ENCODE peak calls at places on chromosomes 12 and 14, in ten cellular contexts. H is effector memory CD4-positive, alpha-beta T cell; E is coronary artery; T is IMR-90; B is body of pancreas; N is lower leg skin; W is Ammon's horn; I is A549; M is activated gamma-delta T cell treated with anti-CD3 and anti-CD28 coated beads, Interleukin-2, amount 50 U/mL, for 16 hours; U is AG09309. R is an unnamed sample.

GRCh38 chr12:4203772-4204376 is 69.7 kb upstream of the CCND2 start:
- DNase-seq in I (no peak), H (no peak), M (no peak), N (no peak), B (no peak), T (no peak), U (no peak), E (no peak), W (no peak), R (no peak)

GRCh38 chr14:99267871-99268775 is 3.9 kb downstream of the BCL11B start:
- DNase-seq in W (no peak), M (no peak), T (no peak), N (no peak), U (no peak), H (no peak), I (no peak), E (no peak), B (no peak), R (no peak)

GRCh38 chr12:52082988-52083637 is 3.6 kb downstream of the SMIM41 start:
- DNase-seq in T (peak), N (no peak), I (peak), E (no peak), U (no peak), H (peak), M (peak), W (peak), B (peak), R (peak)

GRCh38 chr12:95385246-95385645 is 88.7 kb upstream of the METAP2 start:
- DNase-seq in I (no peak), M (no peak), N (no peak), T (peak), W (peak), H (no peak), U (peak), E (no peak), B (peak), R (no peak)

GRCh38 chr14:101503431-101504095 is 57.7 kb upstream of the DIO3 start:
- DNase-seq in B (no peak), M (no peak), U (no peak), H (no peak), T (no peak), N (no peak), I (no peak), E (peak), W (no peak), R (no peak)

GRCh38 chr12:79127268-79127895 is 262.8 kb downstream of the SYT1 start:
- DNase-seq in I (peak), M (no peak), U (peak), B (no peak), E (no peak), T (peak), N (no peak), W (peak), H (no peak), R (peak)

GRCh38 chr14:53517276-53517960 is 364.3 kb upstream of the DDHD1 start:
- DNase-seq in W (no peak), N (no peak), B (no peak), E (no peak), U (peak), M (no peak), H (no peak), T (peak), I (no peak), R (no peak)

GRCh38 chr14:72745991-72746980 is 147.6 kb downstream of the DPF3 start:
- DNase-seq in B (no peak), N (no peak), M (no peak), H (no peak), W (no peak), T (peak), E (no peak), I (no peak), U (peak), R (no peak)

GRCh38 chr12:66160704-66161103 is 9.1 kb downstream of the TMBIM4 start:
- DNase-seq in I (no peak), B (no peak), H (no peak), U (no peak), E (no peak), N (no peak), T (no peak), M (no peak), W (no peak), R (no peak)

GRCh38 chr14:101457936-101458535 is 103.3 kb upstream of the DIO3 start:
- DNase-seq in T (no peak), M (no peak), E (no peak), N (no peak), I (no peak), H (no peak), B (no peak), U (no peak), W (no peak), R (no peak)

GRCh38 chr14:54653764-54654469 is 87.0 kb downstream of the SAMD4A start:
- DNase-seq in H (no peak), M (no peak), T (peak), U (no peak), W (no peak), E (no peak), N (peak), I (peak), B (peak), R (peak)

GRCh38 chr14:34310724-34311123 is 151.3 kb downstream of the SPTSSA start:
- DNase-seq in B (no peak), H (no peak), W (no peak), I (no peak), N (no peak), E (no peak), T (no peak), M (no peak), U (no peak), R (no peak)

GRCh38 chr12:7588703-7589329 is 76.9 kb downstream of the APOBEC1 start:
- DNase-seq in U (peak), M (peak), W (peak), T (peak), B (peak), I (peak), N (peak), E (no peak), H (no peak), R (peak)

GRCh38 chr14:50191499-50191898 is 39.9 kb downstream of the SOS2 start:
- DNase-seq in T (no peak), E (no peak), B (no peak), W (no peak), U (no peak), I (no peak), M (no peak), H (no peak), N (no peak), R (no peak)

GRCh38 chr12:4909397-4909733 is 340 bp upstream of the KCNA1 start:
- DNase-seq in E (no peak), M (no peak), T (no peak), W (no peak), U (no peak), N (no peak), B (no peak), I (no peak), H (no peak), R (no peak)

GRCh38 chr12:113184098-113184899 is 979 bp downstream of the DDX54 start:
- DNase-seq in H (no peak), M (no peak), N (no peak), U (no peak), T (no peak), W (no peak), I (no peak), B (no peak), E (peak), R (no peak)

GRCh38 chr12:51171884-51172514 is 936 bp downstream of the TFCP2 start:
- DNase-seq in B (peak), N (no peak), E (no peak), W (no peak), H (no peak), T (peak), I (no peak), U (no peak), M (no peak), R (no peak)

GRCh38 chr12:124548854-124549378 is 18.5 kb downstream of the NCOR2 start:
- DNase-seq in B (peak), I (no peak), E (no peak), H (no peak), T (peak), U (peak), M (no peak), N (peak), W (peak), R (no peak)

GRCh38 chr12:77615331-77615730 is 215.4 kb upstream of the NAV3 start:
- DNase-seq in I (peak), U (no peak), T (no peak), M (no peak), W (no peak), H (no peak), N (no peak), E (no peak), B (no peak), R (no peak)

GRCh38 chr12:10207136-10207535 is 5.5 kb upstream of the GABARAPL1 start:
- DNase-seq in U (no peak), B (no peak), I (no peak), H (no peak), N (no peak), E (no peak), M (no peak), W (no peak), T (no peak), R (no peak)

GRCh38 chr14:92544051-92544730 is 30.6 kb downstream of the RIN3 start:
- DNase-seq in H (no peak), T (no peak), U (no peak), N (no peak), B (no peak), I (no peak), E (no peak), W (no peak), M (no peak), R (peak)

R was measured in PC-9.